ENCODE peak calls at places on chromosomes 7 and 10, in ten cellular contexts. Q is esophagus squamous epithelium, R is K562, U is adrenal gland, O is IMR-90, F is Peyer's patch, K is stomach, A is tibial nerve, S is right lobe of liver, D is uterus. J is an unnamed sample.

GRCh38 chr7:134083766-134084487 is 43.2 kb upstream of the LRGUK start:
- DNase-seq in S (no peak), F (no peak), A (no peak), O (peak; percentile 16), R (peak; percentile 80), D (no peak), K (no peak), Q (no peak), U (no peak), J (no peak)

GRCh38 chr10:13347235-13348156 is 597 bp downstream of the SEPHS1 start:
- DNase-seq in U (peak; percentile 83), R (peak; percentile 86), F (peak; percentile 79), D (peak; percentile 79), S (peak; percentile 86), K (peak; percentile 85), A (peak; percentile 61), O (peak; percentile 70), Q (no peak), J (peak; percentile 97)

GRCh38 chr10:131109746-131110145 is 201.8 kb downstream of the TCERG1L start:
- DNase-seq in R (no peak), A (no peak), U (peak; percentile 53), D (no peak), S (no peak), O (no peak), Q (no peak), F (no peak), K (no peak), J (no peak)

GRCh38 chr10:112678581-112678980 is 231.6 kb downstream of the VTI1A start:
- DNase-seq in D (no peak), S (no peak), F (no peak), U (no peak), R (no peak), O (no peak), Q (no peak), K (no peak), A (no peak), J (no peak)

GRCh38 chr7:41116817-41117216 is 586.1 kb downstream of the INHBA start:
- DNase-seq in R (no peak), Q (no peak), S (no peak), F (no peak), D (no peak), K (no peak), A (no peak), O (no peak), U (no peak), J (no peak)

GRCh38 chr10:111473361-111473760 is 396.5 kb downstream of the ADRA2A start:
- DNase-seq in A (no peak), R (no peak), F (no peak), K (no peak), Q (no peak), S (no peak), U (no peak), O (no peak), D (no peak), J (no peak)

GRCh38 chr10:117166420-117167345 is 28.6 kb upstream of the VAX1 start:
- DNase-seq in U (no peak), Q (no peak), S (no peak), O (no peak), F (no peak), D (no peak), R (no peak), K (no peak), A (no peak), J (no peak)

GRCh38 chr7:23277359-23277989 is 21.7 kb upstream of the MALSU1 start:
- DNase-seq in F (no peak), A (peak; percentile 32), D (no peak), U (no peak), S (no peak), Q (no peak), K (no peak), R (peak; percentile 50), O (peak; percentile 75), J (no peak)

GRCh38 chr7:138738114-138738513 is 37.0 kb upstream of the SVOPL start:
- DNase-seq in O (no peak), U (no peak), A (no peak), D (no peak), S (no peak), K (no peak), R (no peak), F (no peak), Q (no peak), J (no peak)

GRCh38 chr7:6422926-6423632 is 24.7 kb downstream of the DAGLB start:
- DNase-seq in R (no peak), O (no peak), F (no peak), S (peak; percentile 35), D (no peak), K (peak; percentile 41), Q (no peak), U (no peak), A (no peak), J (peak; percentile 66)

GRCh38 chr10:75588031-75588430 is 156.6 kb downstream of the LRMDA start:
- DNase-seq in S (no peak), U (no peak), K (no peak), D (no peak), F (no peak), Q (no peak), A (no peak), O (no peak), R (no peak), J (no peak)

GRCh38 chr10:88091490-88092061 is 228.2 kb downstream of the PTEN start:
- DNase-seq in F (peak; percentile 85), R (no peak), O (no peak), K (peak; percentile 38), S (no peak), U (no peak), A (no peak), D (no peak), Q (peak; percentile 8), J (no peak)

GRCh38 chr10:27612615-27613014 is 108.5 kb downstream of the RAB18 start:
- DNase-seq in Q (no peak), U (no peak), K (no peak), A (no peak), F (no peak), S (no peak), O (no peak), R (no peak), D (no peak), J (no peak)

GRCh38 chr10:100265821-100266485 is 1.5 kb downstream of the CWF19L1 start:
- DNase-seq in U (no peak), S (no peak), A (no peak), Q (no peak), K (no peak), R (no peak), O (no peak), D (no peak), F (no peak), J (no peak)

GRCh38 chr7:103297837-103298179 is 573 bp downstream of the PMPCB start:
- DNase-seq in A (no peak), F (no peak), R (no peak), S (no peak), O (no peak), Q (no peak), U (no peak), D (no peak), K (no peak), J (no peak)

GRCh38 chr7:8365499-8366110 is 67.8 kb upstream of the NXPH1 start:
- DNase-seq in S (no peak), F (no peak), U (no peak), D (no peak), K (no peak), O (no peak), A (no peak), Q (no peak), R (no peak), J (no peak)

GRCh38 chr10:72825163-72825562 is 68.4 kb upstream of the OIT3 start:
- DNase-seq in K (no peak), D (no peak), U (no peak), Q (no peak), A (no peak), R (no peak), O (no peak), S (no peak), F (no peak), J (no peak)

GRCh38 chr10:69456880-69457693 is 5.8 kb downstream of the TSPAN15 start:
- DNase-seq in D (no peak), A (no peak), F (no peak), U (no peak), O (no peak), Q (no peak), K (no peak), R (no peak), S (no peak), J (no peak)
- H3K4me1 ChIP-seq in D (no peaks in the 10 kb centered on the region), A (no peaks in the 10 kb centered on the region), F (peaks cover under 1% of the 10 kb centered on the region), U (peaks cover 11% of the 10 kb centered on the region), O (no peaks in the 10 kb centered on the region), Q (peaks cover 44% of the 10 kb centered on the region), K (peaks cover 75% of the 10 kb centered on the region), R (peaks cover 6% of the 10 kb centered on the region), S (peaks cover under 1% of the 10 kb centered on the region), J (peaks cover 67% of the 10 kb centered on the region)

GRCh38 chr10:123891147-123892011 is at the start of gene CPXM2:
- DNase-seq in A (no peak), U (peak; percentile 34), K (no peak), R (no peak), D (no peak), F (no peak), S (no peak), O (no peak), Q (no peak), J (no peak)
- TF ChIP-seq POLR2A in A (no peak), U (no peak), K (no peak), R (no peak), D (no peak), F (no peak), S (no peak), O (no peak), Q (no peak), J (no peak)

GRCh38 chr10:32318476-32318896 is 28.5 kb downstream of the EPC1 start:
- DNase-seq in O (no peak), D (no peak), U (no peak), K (no peak), F (no peak), A (peak; percentile 20), Q (no peak), S (no peak), R (no peak), J (no peak)
- H3K4me1 ChIP-seq in O (peaks cover 10% of the 10 kb centered on the region), D (peaks cover 10% of the 10 kb centered on the region), U (peaks cover 36% of the 10 kb centered on the region), K (peaks cover 18% of the 10 kb centered on the region), F (no peaks in the 10 kb centered on the region), A (no peaks in the 10 kb centered on the region), Q (peaks cover 30% of the 10 kb centered on the region), S (peaks cover 43% of the 10 kb centered on the region), R (no peaks in the 10 kb centered on the region), J (peaks cover 56% of the 10 kb centered on the region)

GRCh38 chr10:132418520-132419416 is 21.8 kb downstream of the PWWP2B start:
- DNase-seq in U (peak; percentile 91), Q (no peak), R (peak; percentile 11), O (no peak), A (no peak), F (peak; percentile 51), K (peak; percentile 92), S (no peak), D (no peak), J (peak; percentile 94)

GRCh38 chr10:132417249-132417878 is 20.4 kb downstream of the PWWP2B start:
- DNase-seq in D (no peak), F (no peak), A (no peak), U (peak; percentile 71), Q (no peak), S (no peak), K (no peak), R (no peak), O (no peak), J (peak; percentile 86)

GRCh38 chr10:132416566-132417248 is 19.7 kb downstream of the PWWP2B start:
- DNase-seq in S (no peak), A (no peak), R (no peak), D (no peak), U (no peak), O (no peak), Q (no peak), K (no peak), F (no peak), J (peak; percentile 71)

GRCh38 chr10:132419631-132420468 is 22.9 kb downstream of the PWWP2B start:
- DNase-seq in R (no peak), U (peak; percentile 51), A (no peak), O (no peak), D (no peak), F (no peak), K (peak; percentile 66), S (no peak), Q (no peak), J (peak; percentile 81)

GRCh38 chr10:132417957-132418441 is 21.0 kb downstream of the PWWP2B start:
- DNase-seq in A (no peak), R (peak; percentile 8), O (no peak), K (peak; percentile 66), D (no peak), Q (no peak), S (no peak), F (peak; percentile 76), U (no peak), J (peak; percentile 68)
- TF ChIP-seq POLR2A in A (no peak), R (no peak), O (no peak), K (no peak), D (no peak), Q (peak; percentile 29), S (no peak), F (no peak), U (no peak), J (no peak)

J was measured in upper lobe of left lung.